ENCODE peak calls at places on chromosomes 16 and 17, in seven cellular contexts. H is fibroblast of lung, V is endodermal cell, O is IMR-90, J is astrocyte, K is K562, T is H1. S is an unnamed sample.

GRCh38 chr17:45364531-45365390 is 47.9 kb upstream of the MAP3K14 start:
- DNase-seq in J (no peak), O (peak; percentile 37), V (peak; percentile 96), K (no peak), T (peak; percentile 89), H (no peak), S (no peak)

GRCh38 chr17:45867702-45868101 is 23.0 kb downstream of the SPPL2C start:
- DNase-seq in J (no peak), K (peak; percentile 70), V (peak; percentile 63), O (no peak), T (no peak), H (no peak), S (no peak)

GRCh38 chr17:66583112-66583748 is 251.7 kb upstream of the CACNG5 start:
- DNase-seq in T (no peak), O (no peak), V (no peak), J (no peak), H (no peak), K (no peak), S (no peak)

GRCh38 chr17:67221062-67221998 is 23.7 kb downstream of the HELZ start:
- DNase-seq in O (peak; percentile 33), H (peak; percentile 54), V (peak; percentile 69), T (no peak), K (peak; percentile 45), J (no peak), S (no peak)

GRCh38 chr16:85584192-85584757 is 28.8 kb upstream of the GSE1 start:
- DNase-seq in H (no peak), K (no peak), V (no peak), O (no peak), J (no peak), T (no peak), S (no peak)

GRCh38 chr16:65574311-65574966 is 452.6 kb upstream of the CDH11 start:
- DNase-seq in O (no peak), J (no peak), T (no peak), V (no peak), H (no peak), K (no peak), S (no peak)

GRCh38 chr16:68345351-68345810 is 34.6 kb downstream of the PRMT7 start:
- DNase-seq in K (no peak), V (no peak), T (no peak), J (peak; percentile 33), O (peak; percentile 2), H (no peak), S (peak; percentile 37)

GRCh38 chr17:79024901-79025737 is 1.1 kb downstream of the C1QTNF1 start:
- DNase-seq in H (no peak), K (no peak), O (no peak), J (no peak), T (no peak), V (peak; percentile 48), S (no peak)

GRCh38 chr17:82863646-82863940 is 23.8 kb upstream of the ZNF750 start:
- DNase-seq in V (peak; percentile 67), H (no peak), K (no peak), J (no peak), T (no peak), O (no peak), S (no peak)

GRCh38 chr17:50350733-50351132 is 4.8 kb downstream of the XYLT2 start:
- DNase-seq in T (no peak), O (no peak), V (peak; percentile 42), K (no peak), J (no peak), H (no peak), S (no peak)

GRCh38 chr17:7083592-7083991 is 3.5 kb upstream of the CLEC10A start:
- DNase-seq in V (peak; percentile 24), H (no peak), K (no peak), O (peak; percentile 17), T (no peak), J (peak; percentile 42), S (no peak)

GRCh38 chr17:57537524-57538410 is 207.3 kb downstream of the CCDC182 start:
- DNase-seq in H (no peak), J (no peak), T (no peak), K (no peak), V (no peak), O (no peak), S (no peak)

GRCh38 chr16:68401871-68402747 is 46.2 kb downstream of the SMPD3 start:
- DNase-seq in T (no peak), J (peak; percentile 80), K (no peak), V (no peak), O (peak; percentile 68), H (peak; percentile 18), S (no peak)

DNA sequence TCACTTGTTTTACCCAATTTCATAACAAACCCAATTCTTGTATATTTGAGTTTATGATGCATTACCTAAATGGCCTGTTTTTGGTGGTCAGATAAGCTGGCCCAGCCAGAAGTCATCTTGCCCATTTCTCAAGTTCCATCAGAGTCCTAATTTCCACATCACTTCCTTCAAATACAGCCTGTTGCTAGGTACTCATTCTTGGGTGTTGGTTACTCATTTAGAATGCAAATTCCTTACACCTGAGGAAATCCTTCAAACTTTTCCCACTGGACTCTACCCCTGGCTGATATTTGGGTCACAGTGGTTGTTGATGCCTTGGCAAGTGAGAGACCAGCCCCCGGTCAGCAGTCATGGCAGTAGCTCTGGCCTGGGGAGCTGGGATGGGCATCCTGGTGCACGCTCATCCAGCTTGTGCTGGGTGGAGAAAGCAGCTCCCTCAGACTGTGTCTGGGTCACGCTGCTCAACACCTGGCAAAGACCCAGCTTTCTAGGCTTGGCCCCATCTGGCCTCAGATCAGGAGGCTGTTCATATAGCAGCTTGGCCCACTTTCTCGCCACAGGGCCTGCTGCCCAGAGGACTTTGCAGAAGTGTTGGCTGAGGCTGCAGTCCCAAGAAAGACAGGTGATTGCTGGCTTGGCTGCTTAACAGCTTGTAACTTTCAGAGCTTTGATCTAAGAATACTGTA is 25.8 kb downstream of the WSB1 start:
- DNase-seq in J (peak; percentile 43), V (no peak), K (no peak), O (peak; percentile 48), T (no peak), H (peak; percentile 95), S (peak; percentile 90)
- H3K4me1 ChIP-seq in J (peaks cover 11% of the 10 kb centered on the region), V (no peaks in the 10 kb centered on the region), K (peaks cover 7% of the 10 kb centered on the region), O (peaks cover 13% of the 10 kb centered on the region), T (no peaks in the 10 kb centered on the region), H (peaks cover 4% of the 10 kb centered on the region), S (peaks cover 27% of the 10 kb centered on the region)

GRCh38 chr16:46996391-46996790 is 22.9 kb upstream of the DNAJA2 start:
- DNase-seq in J (no peak), O (no peak), V (peak; percentile 65), K (no peak), H (no peak), T (no peak), S (no peak)
- H3K9ac ChIP-seq in J (no peak overlapping the region), O (no peak overlapping the region), V (no peak overlapping the region), K (no peak overlapping the region), H (no peak overlapping the region), T (no peak overlapping the region), S (no peak overlapping the region)

GRCh38 chr16:11621539-11621919 is 34.8 kb upstream of the LITAF start:
- DNase-seq in O (no peak), T (no peak), K (no peak), J (no peak), H (no peak), V (no peak), S (no peak)
- H3K4me1 ChIP-seq in O (peaks cover 16% of the 10 kb centered on the region), T (no peaks in the 10 kb centered on the region), K (peaks cover 12% of the 10 kb centered on the region), J (no peaks in the 10 kb centered on the region), H (peaks cover 8% of the 10 kb centered on the region), V (no peaks in the 10 kb centered on the region), S (peaks cover 3% of the 10 kb centered on the region)

GRCh38 chr16:75424096-75424762 is 9.1 kb downstream of the CFDP1 start:
- DNase-seq in J (no peak), V (no peak), O (no peak), T (no peak), H (no peak), K (no peak), S (no peak)
- H3K9ac ChIP-seq in J (no peak overlapping the region), V (no peak overlapping the region), O (no peak overlapping the region), T (peak overlapping the region; percentile 43), H (no peak overlapping the region), K (no peak overlapping the region), S (no peak overlapping the region)

GRCh38 chr17:74785981-74786360 is 9.8 kb upstream of the NAT9 start:
- DNase-seq in V (no peak), J (no peak), T (no peak), K (no peak), O (no peak), H (no peak), S (no peak)
- H3K4me1 ChIP-seq in V (no peaks in the 10 kb centered on the region), J (no peaks in the 10 kb centered on the region), T (peaks cover 3% of the 10 kb centered on the region), K (peaks cover 4% of the 10 kb centered on the region), O (no peaks in the 10 kb centered on the region), H (no peaks in the 10 kb centered on the region), S (no peaks in the 10 kb centered on the region)

DNA sequence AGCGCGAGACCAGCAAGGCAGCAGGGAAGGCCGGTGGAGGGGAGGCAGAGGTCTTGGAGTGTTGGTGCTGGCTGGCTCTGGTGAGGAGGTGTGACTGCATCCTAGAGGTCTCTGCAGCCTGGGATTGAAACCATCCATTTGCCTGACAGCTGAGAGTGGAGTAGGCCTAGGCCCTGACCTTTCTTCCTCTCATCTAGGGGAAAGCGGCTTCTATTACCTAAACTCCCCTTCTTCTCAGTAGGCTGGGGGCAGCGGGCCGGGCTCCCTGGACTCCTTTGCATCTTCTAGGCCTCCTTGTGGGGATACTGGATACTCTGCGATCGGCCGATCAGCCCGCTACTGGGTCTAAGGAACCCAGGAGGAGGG is 109.7 kb downstream of the SDK2 start:
- DNase-seq in O (no peak), T (no peak), V (no peak), H (no peak), J (no peak), K (no peak), S (no peak)
- H3K9ac ChIP-seq in O (no peak overlapping the region), T (no peak overlapping the region), V (no peak overlapping the region), H (no peak overlapping the region), J (no peak overlapping the region), K (no peak overlapping the region), S (no peak overlapping the region)

DNA sequence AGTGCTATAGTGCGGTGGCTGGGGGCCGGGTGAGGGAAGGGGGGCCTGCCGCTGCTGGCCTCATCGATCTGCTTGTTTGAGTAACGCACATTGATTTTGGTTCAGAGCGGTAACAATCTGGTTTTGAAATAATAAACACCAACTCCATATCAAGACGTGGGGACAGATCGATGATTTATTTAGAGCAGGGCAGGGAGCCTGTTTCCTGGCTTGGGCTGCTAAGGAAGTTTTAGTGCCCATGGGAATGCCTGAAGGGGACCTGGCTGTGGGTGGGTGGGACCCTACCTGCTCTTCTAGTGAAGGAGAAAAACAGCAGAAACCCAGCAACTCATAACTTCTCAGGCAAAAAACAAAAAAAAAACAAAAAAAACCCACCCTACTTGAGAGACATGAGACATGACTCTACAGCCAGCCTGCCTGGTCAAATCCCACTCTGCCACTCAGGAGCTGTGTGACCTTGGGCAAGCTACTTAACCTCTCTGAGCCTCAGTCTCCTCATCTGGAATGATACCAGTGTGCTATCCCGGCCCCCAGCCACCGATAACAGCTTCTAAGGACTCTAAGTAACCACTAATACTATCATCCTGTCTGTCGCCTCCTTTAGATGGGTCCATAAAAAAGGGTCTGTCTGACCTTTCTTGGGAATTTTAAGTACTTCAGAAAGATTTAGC is 66.0 kb downstream of the PIPOX start:
- DNase-seq in K (no peak), T (no peak), H (no peak), O (no peak), V (no peak), J (no peak), S (no peak)
- H3K4me1 ChIP-seq in K (peaks cover 16% of the 10 kb centered on the region), T (peaks cover 8% of the 10 kb centered on the region), H (no peaks in the 10 kb centered on the region), O (peaks cover 5% of the 10 kb centered on the region), V (no peaks in the 10 kb centered on the region), J (peaks cover 17% of the 10 kb centered on the region), S (peaks cover 11% of the 10 kb centered on the region)

DNA sequence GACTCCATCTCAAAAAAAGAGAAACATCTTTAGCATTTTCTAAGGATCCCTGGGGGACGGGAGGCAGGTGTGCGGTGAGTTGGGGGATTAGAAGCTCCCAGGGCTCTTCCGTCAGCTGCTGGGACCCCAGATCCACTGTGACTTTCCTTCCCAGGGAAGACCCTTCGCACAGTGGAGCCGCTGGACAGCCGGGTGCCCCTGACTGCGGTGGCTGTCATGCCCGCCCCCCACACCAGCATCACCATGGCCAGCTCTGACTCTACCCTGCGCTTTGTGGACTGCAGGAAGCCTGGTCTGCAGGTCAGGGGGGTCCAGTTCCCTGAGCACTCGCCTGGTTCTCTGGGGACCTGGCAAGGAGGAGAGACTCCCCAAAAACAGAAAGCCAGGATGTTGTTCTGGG is 7.3 kb upstream of the SERPINF2 start:
- DNase-seq in J (no peak), T (no peak), H (no peak), O (no peak), V (no peak), K (no peak), S (no peak)
- H3K9ac ChIP-seq in J (no peak overlapping the region), T (no peak overlapping the region), H (no peak overlapping the region), O (no peak overlapping the region), V (no peak overlapping the region), K (no peak overlapping the region), S (no peak overlapping the region)

S was measured in kidney.